ENCODE peak calls at places on chromosomes 3 and 15, in five cellular contexts. P, R, Y, U and L are unnamed samples.

GRCh38 chr15:49473031-49473430 is 50.0 kb downstream of the FGF7 start:
- DNase-seq in Y (no peak), P (no peak), R (no peak), U (no peak), L (no peak)

GRCh38 chr15:90557651-90558084 is 27.9 kb downstream of the CRTC3 start:
- DNase-seq in R (no peak), U (peak), P (no peak), Y (no peak), L (peak)

GRCh38 chr3:172808969-172809546 is 58.5 kb downstream of the ECT2 start:
- DNase-seq in R (no peak), Y (no peak), P (no peak), U (peak), L (no peak)

GRCh38 chr3:108096506-108097325 is 5.9 kb upstream of the CD47 start:
- DNase-seq in U (no peak), R (no peak), P (no peak), Y (no peak), L (no peak)

GRCh38 chr3:186277268-186277909 is 84.6 kb downstream of the DGKG start:
- DNase-seq in P (no peak), U (peak), Y (peak), R (no peak), L (no peak)

GRCh38 chr3:182436547-182436946 is 356.8 kb upstream of the ATP11B start:
- DNase-seq in U (no peak), P (no peak), R (no peak), Y (no peak), L (no peak)

GRCh38 chr3:193851941-193852674 is 259.1 kb downstream of the OPA1 start:
- DNase-seq in R (no peak), U (peak), Y (peak), P (no peak), L (peak)

GRCh38 chr3:160755776-160756304 is at the start of gene PPM1L:
- DNase-seq in R (peak), U (peak), Y (no peak), P (peak), L (peak)

GRCh38 chr3:37237252-37237651 is 62.9 kb upstream of the LRRFIP2 start:
- DNase-seq in P (no peak), R (no peak), Y (no peak), U (no peak), L (no peak)

GRCh38 chr3:166444756-166445155 is 607.5 kb upstream of the BCHE start:
- DNase-seq in P (no peak), U (no peak), R (no peak), Y (no peak), L (no peak)

GRCh38 chr3:177427096-177427495 is 229.8 kb upstream of the TBL1XR1 start:
- DNase-seq in P (peak), R (peak), Y (no peak), U (no peak), L (no peak)

GRCh38 chr3:39378092-39378491 is 5.1 kb upstream of the SLC25A38 start:
- DNase-seq in R (peak), Y (peak), P (peak), U (peak), L (peak)

GRCh38 chr3:139533781-139534443 is 5.6 kb downstream of the RBP1 start:
- DNase-seq in Y (no peak), P (no peak), R (no peak), U (peak), L (peak)

GRCh38 chr3:112115161-112115739 is 17.8 kb downstream of the GCSAM start:
- DNase-seq in Y (no peak), P (no peak), R (peak), U (no peak), L (no peak)

GRCh38 chr3:130896101-130896500 is 2.2 kb downstream of the ATP2C1 start:
- DNase-seq in P (no peak), U (no peak), Y (no peak), R (peak), L (no peak)

GRCh38 chr3:198113219-198114053 is 153.4 kb downstream of the LMLN start:
- DNase-seq in Y (no peak), U (peak), P (no peak), R (peak), L (no peak)

GRCh38 chr3:118951089-118951488 is 83.6 kb downstream of the IGSF11 start:
- DNase-seq in P (no peak), Y (no peak), R (no peak), U (no peak), L (no peak)

GRCh38 chr15:29638781-29639180 is 183.5 kb downstream of the TJP1 start:
- DNase-seq in P (no peak), U (peak), Y (no peak), R (no peak), L (no peak)

GRCh38 chr3:135736740-135737139 is 228.8 kb upstream of the PPP2R3A start:
- DNase-seq in U (no peak), Y (peak), P (no peak), R (no peak), L (no peak)

GRCh38 chr3:66402596-66403267 is 98.1 kb downstream of the LRIG1 start:
- DNase-seq in P (no peak), R (no peak), Y (no peak), U (no peak), L (peak)

GRCh38 chr3:60579734-60580133 is 671.5 kb downstream of the FHIT start:
- DNase-seq in Y (no peak), U (peak), P (no peak), R (no peak), L (no peak)

GRCh38 chr3:52280046-52280445 is 1.6 kb upstream of the WDR82 start:
- DNase-seq in U (peak), P (no peak), R (no peak), Y (no peak), L (no peak)

GRCh38 chr15:32936283-32936918 is 218.6 kb downstream of the GREM1 start:
- DNase-seq in Y (no peak), R (no peak), P (no peak), U (peak), L (no peak)

GRCh38 chr3:182980204-182981037 is at the start of gene DCUN1D1:
- DNase-seq in P (peak), U (peak), Y (peak), R (peak), L (peak)

GRCh38 chr15:66459818-66460615 is 37.5 kb downstream of the SNAPC5 start:
- DNase-seq in Y (no peak), U (no peak), P (no peak), R (no peak), L (no peak)

GRCh38 chr3:27644936-27645335 is 77.2 kb downstream of the EOMES start:
- DNase-seq in U (no peak), Y (no peak), P (no peak), R (no peak), L (no peak)

GRCh38 chr3:53739926-53740325 is 106.3 kb downstream of the CHDH start:
- DNase-seq in P (no peak), Y (no peak), U (no peak), R (no peak), L (no peak)

GRCh38 chr15:73936181-73936580 is 9.9 kb downstream of the LOXL1 start:
- DNase-seq in U (peak), P (no peak), Y (no peak), R (no peak), L (no peak)

GRCh38 chr3:72155391-72156064 is 370.6 kb upstream of the PROK2 start:
- DNase-seq in Y (no peak), U (peak), R (no peak), P (no peak), L (peak)

GRCh38 chr3:38128303-38128655 is 8.6 kb downstream of the ACAA1 start:
- DNase-seq in Y (no peak), P (no peak), R (no peak), U (no peak), L (no peak)

GRCh38 chr3:12959838-12960378 is 113.3 kb downstream of the IQSEC1 start:
- DNase-seq in R (no peak), P (no peak), Y (no peak), U (no peak), L (no peak)